ENCODE peak calls at places on chromosome 1, in seven cellular contexts. U is breast epithelium; I is HEK293T; K is activated T-cell treated with anti-CD3 and anti-CD28 coated beads for 1 hour; P is effector memory CD4-positive, alpha-beta T cell; M is SIG-M5; F is PC-3. R is an unnamed sample.
A peak's percentile ranks its signal among the peaks of the same experiment; 100 is the strongest.

GRCh38 chr1:15799004-15799867 is 8.2 kb downstream of the UQCRHL start:
- DNase-seq in U (peak; percentile 68), I (no peak), K (no peak), P (no peak), M (no peak), F (peak; percentile 96), R (no peak)

GRCh38 chr1:58779059-58779754 is 4.6 kb downstream of the JUN start:
- DNase-seq in U (no peak), I (no peak), K (no peak), P (no peak), M (no peak), F (no peak), R (no peak)

GRCh38 chr1:9233241-9233941 is 1.2 kb upstream of the H6PD start:
- DNase-seq in U (peak; percentile 67), I (no peak), K (no peak), P (no peak), M (no peak), F (no peak), R (no peak)

GRCh38 chr1:227428803-227429202 is 110.5 kb upstream of the CDC42BPA start:
- DNase-seq in U (no peak), I (no peak), K (no peak), P (no peak), M (no peak), F (peak; percentile 86), R (no peak)

GRCh38 chr1:59856725-59857338 is 42.1 kb downstream of the HOOK1 start:
- DNase-seq in U (no peak), I (no peak), K (no peak), P (no peak), M (no peak), F (peak; percentile 65), R (no peak)

GRCh38 chr1:221800831-221801610 is 59.1 kb upstream of the DUSP10 start:
- DNase-seq in U (no peak), I (no peak), K (no peak), P (no peak), M (no peak), F (peak; percentile 19), R (no peak)

GRCh38 chr1:17032741-17033140 is 21.0 kb upstream of the ATP13A2 start:
- DNase-seq in U (no peak), I (no peak), K (no peak), P (no peak), M (no peak), F (no peak), R (no peak)

GRCh38 chr1:59367269-59368006 is 70.5 kb downstream of the FGGY start:
- DNase-seq in U (no peak), I (no peak), K (no peak), P (no peak), M (no peak), F (no peak), R (no peak)

R was measured in T follicular helper cell.